ENCODE peak calls at places on chromosomes 13 and 19, in ten cellular contexts. X, I, A, U, Z, C, Y, N, T and K are unnamed samples.

GRCh38 chr13:40376867-40377266 is 289.6 kb downstream of the FOXO1 start:
- DNase-seq in X (no peak), I (no peak), A (no peak), U (no peak), Z (no peak), C (no peak), Y (peak; percentile 41), N (no peak), T (no peak), K (no peak)

GRCh38 chr13:45851171-45851889 is at the start of gene SIAH3:
- DNase-seq in X (no peak), I (no peak), A (peak; percentile 12), U (no peak), Z (no peak), C (no peak), Y (peak; percentile 16), N (peak; percentile 14), T (no peak), K (no peak)

GRCh38 chr13:100657881-100658315 is 16.7 kb downstream of the TMTC4 start:
- DNase-seq in X (no peak), I (no peak), A (no peak), U (no peak), Z (no peak), C (no peak), Y (no peak), N (no peak), T (no peak), K (no peak)

GRCh38 chr13:89865331-89865833 is 1482.1 kb upstream of the MIR17HG start:
- DNase-seq in X (no peak), I (no peak), A (no peak), U (no peak), Z (no peak), C (no peak), Y (no peak), N (no peak), T (no peak), K (no peak)

GRCh38 chr19:18046066-18046718 is 38.2 kb downstream of the ARRDC2 start:
- DNase-seq in X (no peak), I (no peak), A (peak; percentile 32), U (peak; percentile 47), Z (no peak), C (peak; percentile 32), Y (peak; percentile 49), N (no peak), T (no peak), K (no peak)

GRCh38 chr13:45950343-45950995 is 98.9 kb upstream of the SIAH3 start:
- DNase-seq in X (no peak), I (no peak), A (no peak), U (no peak), Z (no peak), C (no peak), Y (peak; percentile 13), N (no peak), T (no peak), K (peak; percentile 88)

GRCh38 chr19:16524991-16525734 is 17.1 kb downstream of the CHERP start:
- DNase-seq in X (no peak), I (no peak), A (no peak), U (no peak), Z (no peak), C (no peak), Y (no peak), N (no peak), T (no peak), K (no peak)

GRCh38 chr19:41956621-41957020 is 2.5 kb downstream of the RABAC1 start:
- DNase-seq in X (no peak), I (no peak), A (no peak), U (no peak), Z (no peak), C (no peak), Y (no peak), N (no peak), T (no peak), K (no peak)

GRCh38 chr19:40284501-40285352 is at the start of gene AKT2:
- DNase-seq in X (peak; percentile 77), I (no peak), A (no peak), U (no peak), Z (no peak), C (no peak), Y (peak; percentile 71), N (peak; percentile 89), T (peak; percentile 85), K (no peak)

GRCh38 chr19:33809960-33810359 is 13.3 kb downstream of the KCTD15 start:
- DNase-seq in X (no peak), I (no peak), A (no peak), U (no peak), Z (no peak), C (no peak), Y (peak; percentile 38), N (no peak), T (no peak), K (peak; percentile 30)

GRCh38 chr19:12652219-12652618 is 14.3 kb downstream of the MAN2B1 start:
- DNase-seq in X (no peak), I (no peak), A (no peak), U (no peak), Z (no peak), C (no peak), Y (no peak), N (no peak), T (no peak), K (no peak)

GRCh38 chr19:8458380-8458779 is 13.6 kb downstream of the HNRNPM start:
- DNase-seq in X (no peak), I (no peak), A (peak; percentile 47), U (peak; percentile 60), Z (no peak), C (no peak), Y (no peak), N (no peak), T (no peak), K (no peak)

GRCh38 chr13:28792992-28793391 is 27.1 kb upstream of the MTUS2 start:
- DNase-seq in X (no peak), I (no peak), A (no peak), U (no peak), Z (peak; percentile 63), C (no peak), Y (peak; percentile 76), N (no peak), T (no peak), K (no peak)

GRCh38 chr19:43620061-43621001 is 902 bp upstream of the ZNF428 start:
- DNase-seq in X (no peak), I (no peak), A (no peak), U (no peak), Z (no peak), C (no peak), Y (no peak), N (no peak), T (no peak), K (no peak)

DNA sequence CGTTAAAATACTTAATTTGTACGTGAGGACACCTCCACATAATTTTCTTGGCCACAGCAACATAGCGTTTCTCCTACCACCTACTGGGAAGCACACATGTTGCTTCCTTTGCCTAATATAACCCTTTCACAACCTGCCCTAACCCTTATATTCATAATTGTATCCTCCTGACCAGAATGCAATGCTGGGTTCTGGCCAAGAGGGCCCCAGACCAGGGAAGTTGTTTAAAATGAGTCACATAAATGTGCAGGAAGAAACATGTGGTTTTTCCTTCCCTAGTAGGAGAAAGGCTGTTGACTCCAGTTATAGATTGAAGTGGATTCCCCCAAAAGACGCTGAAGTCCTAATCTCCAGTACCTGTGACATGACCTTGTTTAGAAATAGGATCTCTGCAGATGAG is 187.3 kb downstream of the NUFIP1 start:
- DNase-seq in X (no peak), I (no peak), A (no peak), U (peak; percentile 45), Z (no peak), C (no peak), Y (peak; percentile 82), N (peak; percentile 38), T (no peak), K (no peak)
- TF ChIP-seq CTCF in X (no peak), I (no peak), A (no peak), U (no peak), Z (no peak), C (no peak), Y (no peak), N (no peak), T (no peak), K (no peak)

GRCh38 chr13:93235258-93236015 is 8.8 kb downstream of the GPC6 start:
- DNase-seq in X (no peak), I (no peak), A (no peak), U (no peak), Z (no peak), C (no peak), Y (peak; percentile 51), N (no peak), T (no peak), K (no peak)

GRCh38 chr13:93231867-93232266 is 5.3 kb downstream of the GPC6 start:
- DNase-seq in X (no peak), I (no peak), A (no peak), U (no peak), Z (no peak), C (no peak), Y (peak; percentile 18), N (peak; percentile 32), T (no peak), K (no peak)

GRCh38 chr13:93230466-93230865 is 3.9 kb downstream of the GPC6 start:
- DNase-seq in X (no peak), I (peak; percentile 72), A (no peak), U (no peak), Z (no peak), C (no peak), Y (peak; percentile 83), N (peak; percentile 22), T (no peak), K (no peak)

GRCh38 chr13:93233997-93234416 is 7.4 kb downstream of the GPC6 start:
- DNase-seq in X (no peak), I (no peak), A (no peak), U (no peak), Z (no peak), C (no peak), Y (no peak), N (peak; percentile 23), T (no peak), K (no peak)

DNA sequence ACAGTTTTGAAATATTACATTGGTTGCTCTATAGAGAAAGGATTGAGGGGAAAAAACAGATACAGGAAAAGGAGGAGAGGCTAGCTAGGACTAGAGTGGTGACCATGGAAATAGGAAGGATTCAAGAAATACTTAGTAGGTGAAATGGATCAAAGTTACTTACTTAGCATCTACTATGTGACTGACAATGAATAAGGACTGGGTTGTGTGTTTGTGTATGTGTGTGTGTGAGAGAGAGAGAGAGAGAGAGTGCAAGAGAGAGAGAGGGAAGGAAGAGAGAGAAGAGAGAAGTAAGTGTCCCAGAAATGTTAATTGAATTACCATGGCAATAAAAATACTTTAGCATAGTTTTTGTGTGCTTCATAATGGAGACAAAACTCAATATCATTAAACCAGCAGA is 7.9 kb downstream of the GPC6 start:
- DNase-seq in X (no peak), I (no peak), A (no peak), U (no peak), Z (no peak), C (no peak), Y (no peak), N (no peak), T (no peak), K (no peak)
- TF ChIP-seq CTCF in X (no peak), I (no peak), A (no peak), U (no peak), Z (no peak), C (no peak), Y (no peak), N (no peak), T (no peak), K (no peak)

GRCh38 chr19:5563008-5563431 is 4.7 kb downstream of the TINCR start:
- DNase-seq in X (no peak), I (no peak), A (no peak), U (no peak), Z (no peak), C (no peak), Y (no peak), N (no peak), T (no peak), K (no peak)
- TF ChIP-seq CTCF in X (no peak), I (no peak), A (no peak), U (no peak), Z (no peak), C (no peak), Y (no peak), N (no peak), T (no peak), K (no peak)

GRCh38 chr19:2478324-2478755 is 2.4 kb downstream of the GADD45B start:
- DNase-seq in X (no peak), I (no peak), A (peak; percentile 87), U (peak; percentile 82), Z (no peak), C (peak; percentile 55), Y (peak; percentile 85), N (peak; percentile 78), T (no peak), K (peak; percentile 76)
- TF ChIP-seq CTCF in X (no peak), I (peak; percentile 18), A (no peak), U (peak; percentile 53), Z (peak; percentile 5), C (no peak), Y (no peak), N (peak; percentile 22), T (no peak), K (peak; percentile 22)